ENCODE peak calls at places on chromosomes 3 and 15, in five cellular contexts. One of them, this sample, is unnamed.

GRCh38 chr15:44298878-44299277 is 10.4 kb downstream of the GOLM2 start:
- DNase-seq in gastrocnemius medialis: no peak
- DNase-seq in CD8-positive, alpha-beta T cell: no peak
- DNase-seq in right atrium auricular region: no peak
- DNase-seq in fibroblast of mammary gland: peak; percentile 3
- DNase-seq in this sample: no peak

GRCh38 chr15:69908518-69909420 is 188.9 kb downstream of the TLE3 start:
- DNase-seq in gastrocnemius medialis: no peak
- DNase-seq in CD8-positive, alpha-beta T cell: no peak
- DNase-seq in right atrium auricular region: no peak
- DNase-seq in fibroblast of mammary gland: no peak
- DNase-seq in this sample: no peak

GRCh38 chr3:143243686-143244085 is 124.1 kb downstream of the CHST2 start:
- DNase-seq in gastrocnemius medialis: no peak
- DNase-seq in CD8-positive, alpha-beta T cell: no peak
- DNase-seq in right atrium auricular region: no peak
- DNase-seq in fibroblast of mammary gland: no peak
- DNase-seq in this sample: no peak

GRCh38 chr15:77186518-77187095 is 115.7 kb upstream of the TSPAN3 start:
- DNase-seq in gastrocnemius medialis: no peak
- DNase-seq in CD8-positive, alpha-beta T cell: no peak
- DNase-seq in right atrium auricular region: no peak
- DNase-seq in fibroblast of mammary gland: peak; percentile 49
- DNase-seq in this sample: no peak

GRCh38 chr3:112555535-112556170 is 6.1 kb downstream of the ATG3 start:
- DNase-seq in gastrocnemius medialis: no peak
- DNase-seq in CD8-positive, alpha-beta T cell: no peak
- DNase-seq in right atrium auricular region: no peak
- DNase-seq in fibroblast of mammary gland: no peak
- DNase-seq in this sample: no peak

GRCh38 chr3:32553973-32554372 is 16.7 kb downstream of the DYNC1LI1 start:
- DNase-seq in gastrocnemius medialis: no peak
- DNase-seq in CD8-positive, alpha-beta T cell: no peak
- DNase-seq in right atrium auricular region: no peak
- DNase-seq in fibroblast of mammary gland: no peak
- DNase-seq in this sample: no peak

GRCh38 chr3:113070226-113071220 is 79.7 kb downstream of the GTPBP8 start:
- DNase-seq in gastrocnemius medialis: no peak
- DNase-seq in CD8-positive, alpha-beta T cell: no peak
- DNase-seq in right atrium auricular region: no peak
- DNase-seq in fibroblast of mammary gland: peak; percentile 93
- DNase-seq in this sample: no peak

GRCh38 chr3:45968706-45969105 is 25.4 kb downstream of the CXCR6 start:
- DNase-seq in gastrocnemius medialis: no peak
- DNase-seq in CD8-positive, alpha-beta T cell: no peak
- DNase-seq in right atrium auricular region: no peak
- DNase-seq in fibroblast of mammary gland: peak; percentile 56
- DNase-seq in this sample: no peak

GRCh38 chr3:29324180-29324651 is 43.3 kb downstream of the RBMS3 start:
- DNase-seq in gastrocnemius medialis: peak; percentile 69
- DNase-seq in CD8-positive, alpha-beta T cell: no peak
- DNase-seq in right atrium auricular region: peak; percentile 68
- DNase-seq in fibroblast of mammary gland: peak; percentile 84
- DNase-seq in this sample: no peak

GRCh38 chr3:116444819-116445290 is 432 bp downstream of the LSAMP start:
- DNase-seq in gastrocnemius medialis: no peak
- DNase-seq in CD8-positive, alpha-beta T cell: no peak
- DNase-seq in right atrium auricular region: no peak
- DNase-seq in fibroblast of mammary gland: no peak
- DNase-seq in this sample: no peak

GRCh38 chr15:49082960-49083359 is 36.7 kb upstream of the SECISBP2L start:
- DNase-seq in gastrocnemius medialis: no peak
- DNase-seq in CD8-positive, alpha-beta T cell: no peak
- DNase-seq in right atrium auricular region: no peak
- DNase-seq in fibroblast of mammary gland: peak; percentile 82
- DNase-seq in this sample: no peak

GRCh38 chr3:77370413-77370812 is 330.5 kb downstream of the ROBO2 start:
- DNase-seq in gastrocnemius medialis: no peak
- DNase-seq in CD8-positive, alpha-beta T cell: no peak
- DNase-seq in right atrium auricular region: no peak
- DNase-seq in fibroblast of mammary gland: peak; percentile 29
- DNase-seq in this sample: no peak

GRCh38 chr15:89430530-89431341 is 65.6 kb downstream of the RHCG start:
- DNase-seq in gastrocnemius medialis: peak; percentile 71
- DNase-seq in CD8-positive, alpha-beta T cell: peak; percentile 95
- DNase-seq in right atrium auricular region: peak; percentile 87
- DNase-seq in fibroblast of mammary gland: peak; percentile 56
- DNase-seq in this sample: peak; percentile 78

GRCh38 chr3:124140751-124141150 is 148.8 kb upstream of the ROPN1 start:
- DNase-seq in gastrocnemius medialis: no peak
- DNase-seq in CD8-positive, alpha-beta T cell: no peak
- DNase-seq in right atrium auricular region: no peak
- DNase-seq in fibroblast of mammary gland: no peak
- DNase-seq in this sample: no peak

GRCh38 chr3:27422617-27423016 is 53.4 kb upstream of the NEK10 start:
- DNase-seq in gastrocnemius medialis: no peak
- DNase-seq in CD8-positive, alpha-beta T cell: no peak
- DNase-seq in right atrium auricular region: no peak
- DNase-seq in fibroblast of mammary gland: no peak
- DNase-seq in this sample: no peak

GRCh38 chr15:44598892-44599291 is 61.9 kb downstream of the EIF3J start:
- DNase-seq in gastrocnemius medialis: no peak
- DNase-seq in CD8-positive, alpha-beta T cell: no peak
- DNase-seq in right atrium auricular region: no peak
- DNase-seq in fibroblast of mammary gland: peak; percentile 36
- DNase-seq in this sample: no peak

GRCh38 chr3:27657404-27657803 is 64.7 kb downstream of the EOMES start:
- DNase-seq in gastrocnemius medialis: no peak
- DNase-seq in CD8-positive, alpha-beta T cell: no peak
- DNase-seq in right atrium auricular region: no peak
- DNase-seq in fibroblast of mammary gland: no peak
- DNase-seq in this sample: no peak

GRCh38 chr3:71076361-71076997 is 507.0 kb downstream of the FOXP1 start:
- DNase-seq in gastrocnemius medialis: no peak
- DNase-seq in CD8-positive, alpha-beta T cell: no peak
- DNase-seq in right atrium auricular region: no peak
- DNase-seq in fibroblast of mammary gland: peak; percentile 89
- DNase-seq in this sample: no peak

GRCh38 chr3:124078978-124079911 is 87.3 kb upstream of the ROPN1 start:
- DNase-seq in gastrocnemius medialis: no peak
- DNase-seq in CD8-positive, alpha-beta T cell: no peak
- DNase-seq in right atrium auricular region: no peak
- DNase-seq in fibroblast of mammary gland: peak; percentile 56
- DNase-seq in this sample: no peak

GRCh38 chr15:93823971-93824866 is 407.1 kb upstream of the MCTP2 start:
- DNase-seq in gastrocnemius medialis: peak; percentile 17
- DNase-seq in CD8-positive, alpha-beta T cell: no peak
- DNase-seq in right atrium auricular region: no peak
- DNase-seq in fibroblast of mammary gland: no peak
- DNase-seq in this sample: no peak

GRCh38 chr3:125382323-125382722 is 7.2 kb upstream of the ZNF148 start:
- DNase-seq in gastrocnemius medialis: no peak
- DNase-seq in CD8-positive, alpha-beta T cell: no peak
- DNase-seq in right atrium auricular region: no peak
- DNase-seq in fibroblast of mammary gland: no peak
- DNase-seq in this sample: no peak

GRCh38 chr15:54099010-54099409 is 120.8 kb downstream of the UNC13C start:
- DNase-seq in gastrocnemius medialis: no peak
- DNase-seq in CD8-positive, alpha-beta T cell: no peak
- DNase-seq in right atrium auricular region: no peak
- DNase-seq in fibroblast of mammary gland: no peak
- DNase-seq in this sample: no peak

GRCh38 chr15:81981888-81982287 is 63.9 kb downstream of the MEX3B start:
- DNase-seq in gastrocnemius medialis: no peak
- DNase-seq in CD8-positive, alpha-beta T cell: no peak
- DNase-seq in right atrium auricular region: no peak
- DNase-seq in fibroblast of mammary gland: no peak
- DNase-seq in this sample: no peak

GRCh38 chr3:70108072-70108471 is 108.5 kb downstream of the SAMMSON start:
- DNase-seq in gastrocnemius medialis: no peak
- DNase-seq in CD8-positive, alpha-beta T cell: no peak
- DNase-seq in right atrium auricular region: no peak
- DNase-seq in fibroblast of mammary gland: peak; percentile 12
- DNase-seq in this sample: no peak

GRCh38 chr15:89654847-89655805 is at the start of gene KIF7:
- DNase-seq in gastrocnemius medialis: no peak
- DNase-seq in CD8-positive, alpha-beta T cell: no peak
- DNase-seq in right atrium auricular region: no peak
- DNase-seq in fibroblast of mammary gland: peak; percentile 40
- DNase-seq in this sample: peak; percentile 72

GRCh38 chr15:40812721-40813425 is 5.6 kb upstream of the DNAJC17 start:
- DNase-seq in gastrocnemius medialis: no peak
- DNase-seq in CD8-positive, alpha-beta T cell: no peak
- DNase-seq in right atrium auricular region: no peak
- DNase-seq in fibroblast of mammary gland: no peak
- DNase-seq in this sample: no peak

DNA sequence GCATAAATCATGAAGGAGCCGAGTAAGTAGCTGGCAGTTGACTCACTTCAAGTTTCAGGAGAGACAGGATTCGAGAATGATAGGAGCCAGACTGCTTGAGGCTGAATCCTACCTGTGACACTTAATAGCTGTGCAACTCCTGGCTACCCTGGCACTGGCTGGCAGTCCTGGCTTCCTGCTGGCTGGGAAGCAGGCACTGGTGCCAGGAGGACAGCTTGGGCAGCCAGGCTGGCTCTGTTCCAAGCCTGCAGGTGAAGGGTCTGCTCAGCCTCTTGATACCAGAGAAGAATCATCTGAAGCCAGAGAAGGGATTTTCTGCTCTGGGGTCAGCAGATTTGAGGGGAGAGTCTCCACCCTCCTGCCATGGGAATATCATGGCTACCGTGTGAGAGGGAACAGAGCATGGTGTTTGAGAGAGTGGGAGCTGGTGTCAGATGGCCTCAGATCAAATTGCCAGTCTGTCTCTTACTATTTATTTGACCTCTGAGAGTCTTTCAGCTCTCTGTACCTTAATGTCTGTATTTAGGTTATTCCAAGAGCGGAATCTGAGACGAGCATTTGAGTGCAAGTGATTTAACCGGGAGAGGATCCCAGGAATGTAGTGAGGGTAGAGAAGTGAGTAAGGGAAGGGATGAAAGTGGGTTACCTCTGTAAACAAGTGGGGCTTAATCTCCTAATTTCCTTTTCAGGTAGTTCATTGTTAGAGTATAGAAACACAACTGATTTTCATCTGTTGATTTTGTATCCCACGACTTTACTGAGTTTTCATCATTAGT is 4.5 kb upstream of the XIRP1 start:
- DNase-seq in gastrocnemius medialis: peak; percentile 80
- DNase-seq in CD8-positive, alpha-beta T cell: no peak
- DNase-seq in right atrium auricular region: no peak
- DNase-seq in fibroblast of mammary gland: no peak
- DNase-seq in this sample: no peak
- TF ChIP-seq CTCF in gastrocnemius medialis: no peak
- TF ChIP-seq CTCF in CD8-positive, alpha-beta T cell: no peak
- TF ChIP-seq CTCF in right atrium auricular region: no peak
- TF ChIP-seq CTCF in fibroblast of mammary gland: no peak
- TF ChIP-seq CTCF in this sample: no peak

GRCh38 chr3:57112206-57112605 is 51.7 kb downstream of the SPATA12 start:
- DNase-seq in gastrocnemius medialis: no peak
- DNase-seq in CD8-positive, alpha-beta T cell: no peak
- DNase-seq in right atrium auricular region: no peak
- DNase-seq in fibroblast of mammary gland: no peak
- DNase-seq in this sample: no peak
- TF ChIP-seq CTCF in gastrocnemius medialis: no peak
- TF ChIP-seq CTCF in CD8-positive, alpha-beta T cell: no peak
- TF ChIP-seq CTCF in right atrium auricular region: no peak
- TF ChIP-seq CTCF in fibroblast of mammary gland: peak; percentile 24
- TF ChIP-seq CTCF in this sample: no peak

GRCh38 chr3:67704322-67704721 is 49.9 kb upstream of the SUCLG2 start:
- DNase-seq in gastrocnemius medialis: no peak
- DNase-seq in CD8-positive, alpha-beta T cell: no peak
- DNase-seq in right atrium auricular region: no peak
- DNase-seq in fibroblast of mammary gland: peak; percentile 1
- DNase-seq in this sample: no peak
- TF ChIP-seq CTCF in gastrocnemius medialis: no peak
- TF ChIP-seq CTCF in CD8-positive, alpha-beta T cell: no peak
- TF ChIP-seq CTCF in right atrium auricular region: no peak
- TF ChIP-seq CTCF in fibroblast of mammary gland: no peak
- TF ChIP-seq CTCF in this sample: no peak

DNA sequence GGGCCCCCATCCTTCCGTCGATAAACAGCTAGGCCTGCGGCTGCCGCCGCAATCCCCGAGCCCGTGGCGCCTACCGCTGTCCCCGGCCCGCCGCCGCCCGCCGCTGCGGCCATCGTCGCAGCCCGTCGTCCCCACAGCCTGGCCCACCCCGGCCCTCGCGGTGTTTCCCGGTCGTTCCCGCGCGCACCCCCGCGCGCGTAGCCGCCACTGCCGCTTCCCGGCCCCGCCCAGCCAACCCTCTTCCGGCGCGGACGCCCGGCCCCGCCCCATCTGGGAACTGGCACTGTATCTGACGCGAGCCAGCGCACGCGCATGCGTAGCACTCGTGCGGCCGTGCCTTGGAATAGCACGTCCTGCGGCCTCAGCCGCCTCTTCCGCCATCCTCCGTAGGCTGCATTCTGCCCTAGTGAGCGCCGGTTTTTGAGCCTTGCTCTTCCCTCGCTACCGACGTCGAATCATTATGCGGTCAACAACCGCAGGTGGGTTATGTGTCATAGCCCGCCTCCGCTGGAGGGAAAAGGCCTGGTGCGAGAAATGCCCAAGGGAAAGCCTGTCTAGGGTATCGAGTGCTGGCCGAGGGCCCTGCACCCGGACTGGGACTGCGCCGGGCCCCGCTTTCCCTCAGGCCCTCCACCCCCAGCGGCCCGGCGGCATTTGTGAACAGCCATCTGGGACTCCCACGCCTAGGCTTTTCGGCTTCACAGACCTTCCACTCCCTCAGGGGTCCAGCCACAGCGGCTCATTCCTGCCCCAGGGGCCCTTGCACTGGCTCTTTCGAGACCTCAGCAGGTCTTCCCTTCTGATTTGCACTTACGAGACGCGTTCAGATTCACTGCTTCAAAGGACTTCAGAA is at the start of gene SMARCC1:
- DNase-seq in gastrocnemius medialis: peak; percentile 97
- DNase-seq in CD8-positive, alpha-beta T cell: peak; percentile 98
- DNase-seq in right atrium auricular region: peak; percentile 98
- DNase-seq in fibroblast of mammary gland: peak; percentile 97
- DNase-seq in this sample: peak; percentile 98
- TF ChIP-seq CTCF in gastrocnemius medialis: no peak
- TF ChIP-seq CTCF in CD8-positive, alpha-beta T cell: no peak
- TF ChIP-seq CTCF in right atrium auricular region: peak; percentile 13
- TF ChIP-seq CTCF in fibroblast of mammary gland: no peak
- TF ChIP-seq CTCF in this sample: no peak

GRCh38 chr15:52636459-52636858 is 42.7 kb downstream of the ATOSA start:
- DNase-seq in gastrocnemius medialis: no peak
- DNase-seq in CD8-positive, alpha-beta T cell: no peak
- DNase-seq in right atrium auricular region: no peak
- DNase-seq in fibroblast of mammary gland: no peak
- DNase-seq in this sample: no peak
- TF ChIP-seq CTCF in gastrocnemius medialis: no peak
- TF ChIP-seq CTCF in CD8-positive, alpha-beta T cell: no peak
- TF ChIP-seq CTCF in right atrium auricular region: no peak
- TF ChIP-seq CTCF in fibroblast of mammary gland: no peak
- TF ChIP-seq CTCF in this sample: no peak

DNA sequence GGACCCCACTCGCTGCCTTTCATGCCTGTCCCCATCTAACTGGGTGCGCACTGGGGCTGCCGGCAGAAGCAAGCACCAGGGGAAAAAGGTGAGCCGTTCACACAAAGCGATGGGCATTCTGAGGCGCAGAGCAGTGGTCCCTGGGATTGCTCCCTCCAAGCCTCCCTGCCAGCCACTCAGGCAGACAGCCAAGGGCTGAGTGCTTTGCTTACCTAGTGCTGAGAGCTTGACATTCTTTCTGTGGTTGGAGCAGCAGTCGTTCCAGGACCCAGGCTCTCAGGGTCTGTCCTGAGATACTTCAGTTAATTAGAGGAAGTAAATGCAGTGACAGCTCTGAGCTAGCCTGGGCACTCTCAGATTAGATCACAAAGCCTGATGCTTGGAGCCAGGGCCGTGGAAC is 5.7 kb downstream of the ESYT3 start:
- DNase-seq in gastrocnemius medialis: no peak
- DNase-seq in CD8-positive, alpha-beta T cell: no peak
- DNase-seq in right atrium auricular region: no peak
- DNase-seq in fibroblast of mammary gland: no peak
- DNase-seq in this sample: no peak
- TF ChIP-seq CTCF in gastrocnemius medialis: no peak
- TF ChIP-seq CTCF in CD8-positive, alpha-beta T cell: no peak
- TF ChIP-seq CTCF in right atrium auricular region: no peak
- TF ChIP-seq CTCF in fibroblast of mammary gland: no peak
- TF ChIP-seq CTCF in this sample: no peak

This sample was measured in mesothelial cell of epicardium.